ENCODE peak calls at places on chromosomes 5 and 9, in eight cellular contexts. R, J, Q, N, U, X, F and S are unnamed samples.

GRCh38 chr9:126874546-126875314 is 14.3 kb downstream of the ZBTB34 start:
- DNase-seq in Q (no peak), F (no peak), U (no peak), X (no peak), N (no peak), R (no peak), J (no peak), S (no peak)

GRCh38 chr5:1480217-1480616 is 35.0 kb upstream of the SLC6A3 start:
- DNase-seq in N (no peak), Q (peak), R (no peak), X (no peak), U (no peak), F (no peak), J (no peak), S (peak)

GRCh38 chr5:147911427-147911826 is 5.1 kb upstream of the C5orf46 start:
- DNase-seq in U (peak), J (no peak), X (no peak), Q (peak), R (no peak), F (no peak), N (no peak), S (no peak)

GRCh38 chr5:143699121-143699520 is 112.8 kb upstream of the HMHB1 start:
- DNase-seq in N (no peak), X (no peak), R (peak), F (no peak), Q (no peak), J (no peak), U (no peak), S (no peak)

GRCh38 chr5:133480366-133480765 is 132.0 kb downstream of the FSTL4 start:
- DNase-seq in J (no peak), R (no peak), N (no peak), Q (no peak), X (no peak), F (no peak), U (no peak), S (no peak)

GRCh38 chr5:134982230-134982629 is 14.5 kb downstream of the CATSPER3 start:
- DNase-seq in U (no peak), N (no peak), Q (no peak), R (no peak), F (no peak), X (no peak), J (no peak), S (no peak)

GRCh38 chr5:176792584-176793342 is 17.6 kb upstream of the UNC5A start:
- DNase-seq in F (no peak), J (no peak), N (no peak), Q (no peak), X (no peak), U (no peak), R (no peak), S (no peak)

GRCh38 chr5:125375143-125375542 is 628.7 kb upstream of the ZNF608 start:
- DNase-seq in R (no peak), X (no peak), F (no peak), Q (no peak), N (no peak), J (no peak), U (no peak), S (no peak)

GRCh38 chr5:119400248-119400647 is 44.4 kb downstream of the TNFAIP8 start:
- DNase-seq in X (no peak), N (no peak), F (no peak), Q (no peak), R (peak), U (no peak), J (no peak), S (no peak)

GRCh38 chr9:93148721-93149120 is 14.7 kb upstream of the NINJ1 start:
- DNase-seq in X (no peak), U (no peak), N (no peak), R (no peak), F (no peak), J (no peak), Q (no peak), S (no peak)

GRCh38 chr9:136940526-136941230 is 3.9 kb downstream of the FBXW5 start:
- DNase-seq in F (no peak), U (peak), R (no peak), J (no peak), Q (peak), X (no peak), N (no peak), S (no peak)

GRCh38 chr5:76990899-76991475 is 38.1 kb downstream of the CRHBP start:
- DNase-seq in X (no peak), J (no peak), Q (no peak), U (no peak), R (no peak), N (no peak), F (no peak), S (no peak)

GRCh38 chr5:1409386-1410110 is 35.7 kb downstream of the SLC6A3 start:
- DNase-seq in Q (peak), F (no peak), X (peak), U (peak), N (peak), R (no peak), J (no peak), S (no peak)

GRCh38 chr9:72980600-72981265 is 27.9 kb upstream of the ALDH1A1 start:
- DNase-seq in F (no peak), U (no peak), Q (no peak), J (no peak), N (no peak), R (no peak), X (no peak), S (no peak)

GRCh38 chr9:18368206-18368605 is 105.7 kb upstream of the ADAMTSL1 start:
- DNase-seq in N (no peak), U (no peak), Q (no peak), F (no peak), X (no peak), J (no peak), R (no peak), S (no peak)

GRCh38 chr9:94212091-94212490 is 47.0 kb upstream of the ZNF169 start:
- DNase-seq in R (no peak), U (no peak), N (no peak), X (no peak), J (no peak), F (no peak), Q (no peak), S (no peak)